ENCODE peak calls at places on chromosomes 1 and 21, in seven cellular contexts. C is HFF-Myc; S is tibial artery; N is stomach; R is activated CD4-positive, CD25-positive, alpha-beta regulatory T cell treated with anti-CD3 and anti-CD28 coated beads, Interleukin-2, amount 50 U/mL, for 72 hours; Y is Caki2; Q is naive B cell. E is an unnamed sample.

GRCh38 chr1:54371038-54371935 is 34.9 kb downstream of the SSBP3 start:
- DNase-seq in C (no peak), Q (no peak), S (no peak), N (peak), Y (no peak), R (no peak), E (no peak)

GRCh38 chr1:15116966-15117365 is 36.6 kb upstream of the TMEM51 start:
- DNase-seq in Y (no peak), C (no peak), Q (no peak), N (no peak), R (no peak), S (no peak), E (no peak)

GRCh38 chr1:89378001-89378400 is 14.1 kb downstream of the GBP6 start:
- DNase-seq in R (no peak), N (no peak), S (no peak), Y (no peak), Q (no peak), C (no peak), E (no peak)

GRCh38 chr1:191707288-191707687 is 451.0 kb upstream of the RGS18 start:
- DNase-seq in S (no peak), C (no peak), Q (no peak), N (no peak), R (no peak), Y (no peak), E (no peak)

GRCh38 chr1:168771104-168771630 is 42.2 kb upstream of the DPT start:
- DNase-seq in N (no peak), R (no peak), C (no peak), Q (no peak), S (no peak), Y (no peak), E (no peak)

GRCh38 chr1:156704930-156705320 is 458 bp downstream of the CRABP2 start:
- DNase-seq in N (peak), Q (no peak), S (peak), C (no peak), R (no peak), Y (no peak), E (no peak)

GRCh38 chr1:244104309-244105060 is 53.4 kb downstream of the ZBTB18 start:
- DNase-seq in N (no peak), S (no peak), C (peak), Y (peak), Q (no peak), R (no peak), E (no peak)

GRCh38 chr1:48093696-48094518 is 96.7 kb upstream of the TRABD2B start:
- DNase-seq in N (peak), S (no peak), R (peak), C (peak), Y (peak), Q (peak), E (peak)

GRCh38 chr1:152497273-152497672 is 13.3 kb upstream of the LCE5A start:
- DNase-seq in Q (no peak), C (no peak), N (no peak), Y (no peak), S (no peak), R (no peak), E (no peak)

GRCh38 chr21:46089285-46089684 is 8.6 kb upstream of the COL6A2 start:
- DNase-seq in S (no peak), C (no peak), R (peak), N (no peak), Y (no peak), Q (no peak), E (no peak)

GRCh38 chr1:53735261-53735660 is 3.7 kb downstream of the GLIS1 start:
- DNase-seq in R (no peak), Y (no peak), Q (no peak), S (no peak), N (no peak), C (no peak), E (no peak)

GRCh38 chr21:37367301-37367757 is 756 bp downstream of the DYRK1A start:
- DNase-seq in N (peak), R (peak), S (no peak), Q (no peak), Y (no peak), C (no peak), E (no peak)

GRCh38 chr1:95118019-95118499 is 904 bp downstream of the TLCD4 start:
- DNase-seq in Q (no peak), R (no peak), C (no peak), Y (peak), N (no peak), S (peak), E (no peak)

GRCh38 chr1:208031316-208031931 is 120.5 kb upstream of the CD34 start:
- DNase-seq in R (no peak), Q (no peak), S (no peak), N (no peak), Y (no peak), C (no peak), E (no peak)

GRCh38 chr21:32726742-32727477 is 903 bp downstream of the SYNJ1 start:
- DNase-seq in R (no peak), S (peak), C (no peak), Y (no peak), Q (peak), N (no peak), E (no peak)

GRCh38 chr1:15735304-15736034 is 589 bp upstream of the SLC25A34 start:
- DNase-seq in S (no peak), R (no peak), C (no peak), Q (no peak), N (peak), Y (no peak), E (no peak)

GRCh38 chr1:178539291-178539690 is 26.4 kb downstream of the TEX35 start:
- DNase-seq in Q (no peak), R (no peak), C (no peak), N (no peak), S (no peak), Y (no peak), E (no peak)

GRCh38 chr21:35825370-35825769 is 235.0 kb downstream of the SETD4 start:
- DNase-seq in N (no peak), Q (no peak), S (no peak), C (no peak), R (no peak), Y (no peak), E (no peak)

GRCh38 chr1:18256318-18257235 is 149.0 kb downstream of the IGSF21 start:
- DNase-seq in S (no peak), Q (no peak), C (peak), N (peak), Y (peak), R (no peak), E (no peak)

GRCh38 chr1:172357753-172358152 is 62.7 kb upstream of the C1orf105 start:
- DNase-seq in Y (no peak), S (no peak), N (no peak), R (no peak), Q (no peak), C (no peak), E (no peak)

GRCh38 chr1:47332779-47333577 is 612 bp upstream of the CMPK1 start:
- DNase-seq in N (no peak), Y (no peak), S (no peak), C (no peak), Q (no peak), R (no peak), E (no peak)

GRCh38 chr1:6275826-6276764 is 15.2 kb upstream of the GPR153 start:
- DNase-seq in N (no peak), C (peak), Y (no peak), S (peak), R (no peak), Q (no peak), E (peak)

GRCh38 chr1:61779231-61779630 is 37.0 kb downstream of the PATJ start:
- DNase-seq in N (no peak), C (no peak), Q (no peak), S (no peak), Y (no peak), R (no peak), E (no peak)

GRCh38 chr1:32334864-32335618 is 992 bp downstream of the MARCKSL1 start:
- DNase-seq in Q (peak), R (peak), N (peak), S (no peak), Y (no peak), C (no peak), E (no peak)

GRCh38 chr1:6470132-6471085 is 4.4 kb upstream of the TNFRSF25 start:
- DNase-seq in Q (no peak), C (no peak), R (no peak), Y (no peak), S (no peak), N (no peak), E (no peak)

GRCh38 chr1:2224621-2225020 is 3.5 kb upstream of the SKI start:
- DNase-seq in Q (no peak), Y (no peak), C (no peak), N (no peak), S (no peak), R (no peak), E (no peak)

GRCh38 chr1:209199371-209199770 is 384.1 kb upstream of the CAMK1G start:
- DNase-seq in N (no peak), S (no peak), C (no peak), R (no peak), Y (no peak), Q (no peak), E (no peak)

GRCh38 chr1:11736746-11737639 is 1.1 kb downstream of the AGTRAP start:
- DNase-seq in N (peak), Q (no peak), C (no peak), R (peak), Y (peak), S (peak), E (peak)

GRCh38 chr1:167526659-167527383 is 8.5 kb upstream of the CD247 start:
- DNase-seq in R (no peak), Y (no peak), S (no peak), Q (no peak), C (no peak), N (no peak), E (no peak)

GRCh38 chr1:64967381-64967780 is 1.0 kb upstream of the JAK1 start:
- DNase-seq in R (no peak), N (no peak), Y (no peak), S (no peak), Q (no peak), C (no peak), E (no peak)

GRCh38 chr1:83692524-83693336 is 306.2 kb downstream of the TTLL7 start:
- DNase-seq in N (no peak), C (no peak), Y (no peak), Q (no peak), R (no peak), S (no peak), E (no peak)

GRCh38 chr1:97006044-97006676 is 284.6 kb downstream of the PTBP2 start:
- DNase-seq in S (no peak), R (no peak), Q (no peak), N (no peak), C (peak), Y (peak), E (no peak)

GRCh38 chr1:207857447-207857846 is 53.5 kb downstream of the CD34 start:
- DNase-seq in C (no peak), Q (no peak), N (no peak), Y (no peak), R (no peak), S (no peak), E (no peak)

GRCh38 chr1:64482720-64483119 is 12.8 kb downstream of the CACHD1 start:
- DNase-seq in R (no peak), Y (no peak), C (no peak), S (no peak), Q (no peak), N (no peak), E (no peak)

GRCh38 chr1:108686609-108687313 is 5.3 kb upstream of the PRPF38B start:
- DNase-seq in R (no peak), S (no peak), Y (no peak), N (no peak), C (peak), Q (no peak), E (peak)

GRCh38 chr1:156153362-156153761 is at the start of gene SEMA4A:
- DNase-seq in C (no peak), N (peak), R (no peak), Q (no peak), S (no peak), Y (no peak), E (no peak)

GRCh38 chr21:28632718-28633408 is 359.8 kb downstream of the LTN1 start:
- DNase-seq in Q (no peak), N (no peak), S (no peak), Y (no peak), R (no peak), C (peak), E (no peak)

GRCh38 chr1:43232482-43232881 is 37.3 kb upstream of the TMEM125 start:
- DNase-seq in Y (no peak), Q (no peak), S (no peak), R (no peak), C (no peak), N (no peak), E (no peak)

GRCh38 chr1:13808729-13809131 is 108.7 kb downstream of the PRDM2 start:
- DNase-seq in Q (no peak), N (no peak), Y (no peak), R (no peak), S (no peak), C (no peak), E (no peak)